ENCODE peak calls at places on chromosomes 7 and 10, in five cellular contexts. B is GM23248, T is SK-N-SH, J is PC-9, D is OCI-LY7. U is an unnamed sample. For H3K9me3 and H3K9me2, the result is how much of the 10 kb centered on the place peaks cover.

GRCh38 chr7:14023838-14024237 is 34.4 kb upstream of the ETV1 start:
- DNase-seq in D (no peak), T (no peak), B (no peak), J (no peak), U (no peak)

GRCh38 chr7:134021861-134022260 is 105.3 kb upstream of the LRGUK start:
- DNase-seq in D (no peak), B (no peak), T (no peak), J (no peak), U (no peak)

GRCh38 chr10:4073912-4074311 is 288.9 kb upstream of the KLF6 start:
- DNase-seq in T (peak), J (no peak), D (no peak), B (peak), U (no peak)

GRCh38 chr10:95500649-95501048 is 60.5 kb downstream of the SORBS1 start:
- DNase-seq in T (no peak), J (no peak), B (no peak), D (no peak), U (no peak)

GRCh38 chr7:158013085-158013668 is 574.4 kb downstream of the PTPRN2 start:
- DNase-seq in D (no peak), B (peak), J (no peak), T (no peak), U (no peak)

GRCh38 chr10:103692421-103693069 is 162.8 kb downstream of the SH3PXD2A start:
- DNase-seq in T (no peak), B (no peak), J (no peak), D (peak), U (peak)

GRCh38 chr7:128872394-128872824 is 9.8 kb downstream of the ATP6V1F start:
- DNase-seq in T (no peak), D (no peak), B (no peak), J (peak), U (no peak)

GRCh38 chr7:6367701-6368211 is 80.0 kb downstream of the DAGLB start:
- DNase-seq in T (no peak), D (no peak), B (peak), J (no peak), U (no peak)

GRCh38 chr7:121328508-121329459 is at the start of gene WNT16:
- DNase-seq in T (peak), J (no peak), D (no peak), B (peak), U (no peak)

GRCh38 chr7:108525327-108525984 is 479 bp downstream of the PNPLA8 start:
- DNase-seq in B (peak), T (peak), D (peak), J (no peak), U (peak)

DNA sequence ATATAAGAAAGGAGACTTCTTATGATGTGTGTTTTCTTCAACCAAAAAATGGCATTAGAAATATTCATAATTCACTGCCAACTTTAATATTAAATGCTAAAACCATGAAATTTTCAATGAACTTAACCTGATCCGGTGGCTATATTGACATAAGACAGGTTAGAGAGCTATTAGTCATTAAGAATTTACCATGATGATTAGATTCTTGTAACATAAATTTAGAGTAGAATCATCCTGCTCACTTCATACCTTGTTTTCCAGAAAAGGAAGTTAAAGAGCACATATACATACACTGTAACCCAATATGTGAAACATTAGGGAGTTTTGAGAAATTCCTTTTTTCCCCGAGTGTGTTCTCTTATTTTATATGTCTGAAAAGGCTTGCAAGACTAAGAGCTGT is 430.3 kb upstream of the SEMA3A start:
- DNase-seq in T (no peak), D (no peak), B (no peak), J (no peak), U (no peak)
- H3K9me3 ChIP-seq in T (under half), D (under half), B (under half), J (under half), U (under half)

GRCh38 chr7:131898418-131898817 is 342.0 kb upstream of the PODXL start:
- DNase-seq in T (no peak), B (peak), J (no peak), D (no peak), U (no peak)
- H3K9me2 ChIP-seq in T (under half), B (under half), J (under half), D (under half), U (under half)

GRCh38 chr7:4000934-4001333 is 681.2 kb upstream of the FOXK1 start:
- DNase-seq in T (no peak), J (no peak), B (no peak), D (no peak), U (no peak)
- H3K9me3 ChIP-seq in T (under half), J (under half), B (under half), D (under half), U (under half)

GRCh38 chr7:2931034-2931415 is 86.9 kb upstream of the GNA12 start:
- DNase-seq in J (no peak), B (no peak), T (no peak), D (no peak), U (no peak)
- H3K9me2 ChIP-seq in J (under half), B (under half), T (under half), D (under half), U (under half)

U was measured in Karpas-422.